ENCODE peak calls at places on chromosomes 4 and X, in nine cellular contexts. N is endothelial cell; Y is AG08396; G is bronchial epithelial cell; A is lower lobe of right lung; L is posterior cingulate gyrus; P is activated naive CD8-positive, alpha-beta T cell treated with anti-CD3 and anti-CD28 coated beads, Interleukin-2, amount 50 U/mL, for 24 hours; E is stimulated activated CD4-positive, alpha-beta T cell treated with anti-CD3 and anti-CD28 coated beads, Interleukin-4, amount 100 ng/mL, for 48 hours; W is globus pallidus. D is an unnamed sample.

GRCh38 chrX:15838017-15838416 is 16.6 kb downstream of the AP1S2 start:
- DNase-seq in N (peak), Y (no peak), G (no peak), A (no peak), L (no peak), P (no peak), E (no peak), W (no peak), D (no peak)

GRCh38 chr4:139603576-139604387 is 47.8 kb upstream of the SETD7 start:
- DNase-seq in N (peak), Y (peak), G (peak), A (no peak), L (no peak), P (peak), E (no peak), W (peak), D (peak)

GRCh38 chrX:21972721-21973120 is 32.2 kb downstream of the SMS start:
- DNase-seq in N (no peak), Y (no peak), G (peak), A (no peak), L (no peak), P (peak), E (peak), W (no peak), D (no peak)

GRCh38 chr4:118345813-118346212 is 7.0 kb downstream of the PRSS12 start:
- DNase-seq in N (no peak), Y (no peak), G (peak), A (no peak), L (no peak), P (no peak), E (no peak), W (no peak), D (no peak)

GRCh38 chr4:22485751-22486150 is 30.1 kb downstream of the ADGRA3 start:
- DNase-seq in N (no peak), Y (peak), G (peak), A (no peak), L (no peak), P (no peak), E (no peak), W (no peak), D (no peak)

GRCh38 chr4:183758735-183759447 is 99.8 kb downstream of the TRAPPC11 start:
- DNase-seq in N (no peak), Y (no peak), G (no peak), A (no peak), L (no peak), P (no peak), E (no peak), W (no peak), D (no peak)

GRCh38 chr4:4637710-4638109 is 95.9 kb upstream of the STX18 start:
- DNase-seq in N (no peak), Y (no peak), G (peak), A (no peak), L (no peak), P (no peak), E (no peak), W (no peak), D (no peak)

GRCh38 chr4:158162637-158163036 is 10.2 kb downstream of the GASK1B start:
- DNase-seq in N (no peak), Y (no peak), G (no peak), A (no peak), L (no peak), P (no peak), E (no peak), W (no peak), D (no peak)

GRCh38 chr4:107034982-107035710 is 967 bp downstream of the DKK2 start:
- DNase-seq in N (peak), Y (peak), G (no peak), A (peak), L (peak), P (no peak), E (no peak), W (peak), D (no peak)

D was measured in HuH-7.5.